ENCODE peak calls at places on chromosomes 13 and 19, in eight cellular contexts. A is IMR-90, Q is ovary, N is sigmoid colon, V is uterus, E is adrenal gland, X is transverse colon, J is thyroid gland. M is an unnamed sample.

GRCh38 chr13:35566340-35566739 is 89.9 kb upstream of the MAB21L1 start:
- DNase-seq in E (no peak), Q (no peak), N (no peak), J (no peak), A (no peak), X (no peak), V (no peak), M (no peak)

GRCh38 chr19:43624933-43625332 is 5.5 kb upstream of the ZNF428 start:
- DNase-seq in X (peak; percentile 82), J (peak; percentile 22), A (peak; percentile 8), N (no peak), Q (peak; percentile 65), V (no peak), E (peak; percentile 60), M (no peak)

GRCh38 chr19:51565583-51565982 is 5.5 kb upstream of the ZNF175 start:
- DNase-seq in J (no peak), N (no peak), Q (no peak), A (no peak), X (no peak), V (no peak), E (no peak), M (no peak)

GRCh38 chr13:103022328-103022727 is 43.9 kb downstream of the SLC10A2 start:
- DNase-seq in X (no peak), A (no peak), J (no peak), Q (no peak), V (no peak), N (no peak), E (no peak), M (no peak)

GRCh38 chr19:33040994-33041827 is 23.5 kb downstream of the RHPN2 start:
- DNase-seq in Q (no peak), J (no peak), X (peak; percentile 81), A (no peak), E (no peak), V (no peak), N (no peak), M (no peak)

GRCh38 chr13:37407156-37407555 is 191.4 kb downstream of the POSTN start:
- DNase-seq in X (no peak), V (no peak), J (no peak), A (peak; percentile 16), Q (no peak), E (no peak), N (no peak), M (no peak)

GRCh38 chr13:77861716-77862115 is 56.9 kb downstream of the EDNRB start:
- DNase-seq in J (no peak), Q (no peak), X (no peak), N (no peak), A (no peak), V (no peak), E (no peak), M (no peak)

GRCh38 chr19:11288349-11288748 is 7.6 kb upstream of the TSPAN16 start:
- DNase-seq in A (peak; percentile 41), V (no peak), E (no peak), J (no peak), X (no peak), N (no peak), Q (no peak), M (peak; percentile 38)

GRCh38 chr19:6379744-6380143 is 4.0 kb upstream of the PSPN start:
- DNase-seq in Q (no peak), V (no peak), A (no peak), X (no peak), N (no peak), E (no peak), J (no peak), M (no peak)

GRCh38 chr19:45117167-45117594 is 24.2 kb downstream of the PPP1R37 start:
- DNase-seq in E (no peak), N (no peak), X (peak; percentile 65), J (no peak), Q (no peak), A (peak; percentile 20), V (no peak), M (no peak)

GRCh38 chr13:60397693-60398437 is 845 bp downstream of the TDRD3 start:
- DNase-seq in J (peak; percentile 67), V (peak; percentile 49), X (peak; percentile 66), N (peak; percentile 78), Q (peak; percentile 77), E (peak; percentile 67), A (peak; percentile 67), M (peak; percentile 65)

GRCh38 chr13:64471916-64472315 is 2758.2 kb downstream of the PCDH9 start:
- DNase-seq in J (no peak), V (no peak), Q (no peak), A (peak; percentile 60), N (no peak), X (no peak), E (no peak), M (peak; percentile 66)

GRCh38 chr19:41431426-41432386 is 4.5 kb upstream of the B3GNT8 start:
- DNase-seq in N (no peak), X (no peak), A (peak; percentile 31), J (peak; percentile 13), Q (no peak), V (no peak), E (peak; percentile 76), M (peak; percentile 51)

GRCh38 chr19:47729799-47730520 is 15.4 kb upstream of the NOP53 start:
- DNase-seq in V (peak; percentile 68), Q (peak; percentile 84), N (peak; percentile 84), E (peak; percentile 54), X (peak; percentile 39), J (peak; percentile 80), A (no peak), M (peak; percentile 93)

GRCh38 chr19:19777692-19778091 is 43.9 kb downstream of the ZNF506 start:
- DNase-seq in J (no peak), Q (no peak), V (no peak), X (no peak), E (no peak), N (no peak), A (no peak), M (no peak)

GRCh38 chr19:19774354-19775033 is 41.6 kb upstream of the ZNF14 start:
- DNase-seq in A (no peak), E (no peak), Q (no peak), N (no peak), X (no peak), J (no peak), V (no peak), M (no peak)

GRCh38 chr19:19775891-19776205 is 42.9 kb upstream of the ZNF14 start:
- DNase-seq in A (no peak), E (no peak), V (no peak), Q (no peak), J (no peak), N (no peak), X (no peak), M (no peak)

GRCh38 chr19:19778666-19779065 is 42.9 kb downstream of the ZNF506 start:
- DNase-seq in X (no peak), V (no peak), E (no peak), Q (no peak), A (no peak), J (no peak), N (no peak), M (no peak)

DNA sequence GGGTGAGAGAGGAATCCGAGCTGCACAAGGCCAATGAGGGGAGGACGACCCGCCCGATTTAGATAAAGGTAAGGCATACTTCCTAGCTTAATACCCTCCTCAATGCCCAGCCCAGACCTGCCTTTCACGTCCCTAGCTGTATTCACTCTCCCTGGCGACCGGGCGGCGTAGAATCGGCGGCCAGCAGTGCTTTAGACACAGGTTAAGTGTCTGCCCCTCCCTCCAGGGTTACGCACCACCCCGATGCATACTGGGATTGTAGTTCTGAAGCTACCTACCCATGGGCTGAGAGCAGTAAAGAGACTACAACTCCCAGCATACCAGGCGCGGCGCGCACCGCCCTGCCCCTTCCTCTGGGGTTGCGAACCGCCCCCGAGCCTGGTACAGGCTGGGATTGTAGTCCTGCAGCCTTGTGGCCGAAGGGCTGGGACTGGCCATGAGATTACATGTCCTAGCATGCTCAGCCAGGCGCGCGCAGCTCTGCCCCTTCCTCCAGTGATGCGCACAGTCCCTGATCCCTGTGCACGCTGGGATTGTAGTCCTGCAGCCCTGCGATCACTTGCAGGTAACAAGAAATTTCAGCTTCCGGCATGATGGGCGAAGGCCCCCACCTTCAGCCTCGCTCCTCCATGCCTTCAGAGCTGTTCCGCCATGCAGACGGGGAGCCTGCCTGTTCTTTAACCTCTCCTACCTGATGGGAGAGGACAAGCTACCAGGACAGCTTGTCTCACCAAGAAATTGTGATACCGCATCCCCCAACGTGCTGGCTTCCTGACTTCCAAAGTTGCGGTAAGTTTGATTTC is 43.5 kb upstream of the ZNF14 start:
- DNase-seq in E (peak; percentile 98), X (peak; percentile 98), V (peak; percentile 96), Q (peak; percentile 97), J (peak; percentile 99), A (peak; percentile 98), N (peak; percentile 99), M (peak; percentile 99)
- TF ChIP-seq POLR2A in E (peak; percentile 81), X (peak; percentile 66), V (peak; percentile 49), Q (peak; percentile 49), J (peak; percentile 82), A (no peak), N (no peak), M (peak; percentile 67)

GRCh38 chr19:34253711-34254551 is 423 bp upstream of the GARRE1 start:
- DNase-seq in V (peak; percentile 83), X (peak; percentile 92), E (peak; percentile 85), N (peak; percentile 91), J (peak; percentile 34), A (peak; percentile 47), Q (peak; percentile 92), M (peak; percentile 60)
- TF ChIP-seq POLR2A in V (peak; percentile 86), X (peak; percentile 89), E (peak; percentile 70), N (peak; percentile 77), J (peak; percentile 89), A (peak; percentile 38), Q (peak; percentile 81), M (peak; percentile 69)

DNA sequence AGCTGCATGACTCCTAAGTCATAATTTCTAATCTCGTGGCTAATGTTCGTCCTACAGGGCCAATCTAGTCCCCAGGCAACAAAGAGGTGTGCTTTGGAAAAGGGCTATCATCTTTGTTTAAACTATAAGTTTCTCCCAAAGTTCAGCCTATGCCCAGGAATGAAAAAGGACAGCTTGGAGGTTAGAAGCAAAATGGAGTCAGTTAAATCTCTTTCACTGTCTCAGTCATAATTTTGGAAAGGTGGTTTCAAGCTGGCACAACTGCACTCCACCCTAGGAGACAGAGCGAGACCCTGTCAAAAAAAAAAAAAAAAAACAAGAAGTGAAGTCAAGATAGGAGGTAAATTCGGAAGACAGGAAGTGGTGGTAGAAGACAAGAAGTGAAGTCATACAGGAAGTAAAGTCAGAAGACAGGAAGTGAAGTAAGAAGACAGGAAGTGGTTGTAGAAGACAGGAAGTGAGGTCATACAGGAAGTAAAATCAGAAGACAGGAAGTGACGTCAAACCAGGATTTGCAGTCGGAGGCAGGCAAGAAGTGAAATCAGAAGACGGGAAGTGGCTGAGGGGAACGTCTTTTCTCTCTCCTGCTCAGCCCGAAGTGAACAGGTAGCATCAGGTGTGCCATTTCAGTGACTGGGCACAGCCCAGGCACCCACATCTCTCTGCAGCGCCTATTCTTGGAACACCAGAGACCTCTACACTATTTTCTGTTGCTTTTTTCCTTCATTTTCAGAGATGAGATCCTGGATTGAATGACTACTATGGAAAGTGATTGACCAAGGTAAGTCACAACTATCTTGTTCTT is 32.2 kb downstream of the GP6 start:
- DNase-seq in N (no peak), J (peak; percentile 31), A (no peak), V (no peak), Q (no peak), X (no peak), E (peak; percentile 20), M (no peak)
- TF ChIP-seq POLR2A in N (no peak), J (peak; percentile 39), A (no peak), V (no peak), Q (no peak), X (peak; percentile 73), E (no peak), M (no peak)

GRCh38 chr19:507286-508203 is at the start of gene TPGS1:
- DNase-seq in E (peak; percentile 70), N (peak; percentile 86), Q (peak; percentile 83), V (peak; percentile 71), J (peak; percentile 63), X (peak; percentile 79), A (peak; percentile 100), M (no peak)
- TF ChIP-seq POLR2A in E (no peak), N (peak; percentile 24), Q (no peak), V (no peak), J (peak; percentile 36), X (peak; percentile 50), A (peak; percentile 83), M (peak; percentile 79)

GRCh38 chr19:18996796-18997394 is 36.4 kb downstream of the SUGP2 start:
- DNase-seq in J (no peak), V (no peak), X (no peak), Q (no peak), A (no peak), N (no peak), E (no peak), M (no peak)
- TF ChIP-seq POLR2A in J (no peak), V (no peak), X (no peak), Q (no peak), A (no peak), N (no peak), E (no peak), M (no peak)

M was measured in endothelial cell of umbilical vein.